ENCODE peak calls at places on chromosome 4, in seven cellular contexts. S is stomach, O is ovary, M is neuronal stem cell, F is mesenchymal stem cell, N is lung, G is H9. T is an unnamed sample. For H3K27me3, the result is how much of the 10 kb centered on the place peaks cover.

GRCh38 chr4:53221832-53222480 is 143.9 kb downstream of the SCFD2 start:
- DNase-seq in S (no peak), O (no peak), M (no peak), F (no peak), N (no peak), G (no peak), T (no peak)

GRCh38 chr4:7334521-7335275 is 100.0 kb downstream of the PSAPL1 start:
- DNase-seq in S (no peak), O (no peak), M (no peak), F (no peak), N (no peak), G (no peak), T (no peak)

GRCh38 chr4:149785686-149786431 is 29.8 kb downstream of the IQCM start:
- DNase-seq in S (no peak), O (no peak), M (no peak), F (no peak), N (no peak), G (peak), T (peak)

GRCh38 chr4:174358823-174359222 is 75.1 kb downstream of the CEP44 start:
- DNase-seq in S (no peak), O (no peak), M (no peak), F (peak), N (no peak), G (no peak), T (peak)

GRCh38 chr4:57943672-57944071 is 833.5 kb upstream of the IGFBP7 start:
- DNase-seq in S (no peak), O (no peak), M (no peak), F (no peak), N (no peak), G (no peak), T (no peak)

GRCh38 chr4:9785926-9786325 is 4.5 kb downstream of the DRD5 start:
- DNase-seq in S (no peak), O (no peak), M (no peak), F (no peak), N (no peak), G (no peak), T (no peak)

GRCh38 chr4:109877400-109877799 is 29.5 kb downstream of the LRIT3 start:
- DNase-seq in S (no peak), O (no peak), M (no peak), F (no peak), N (no peak), G (no peak), T (no peak)

GRCh38 chr4:35900608-35901243 is 343.6 kb downstream of the ARAP2 start:
- DNase-seq in S (no peak), O (no peak), M (no peak), F (no peak), N (no peak), G (no peak), T (no peak)

GRCh38 chr4:55184600-55185523 is 59.5 kb upstream of the KDR start:
- DNase-seq in S (peak), O (peak), M (no peak), F (peak), N (peak), G (peak), T (peak)

GRCh38 chr4:6281436-6282144 is 11.9 kb downstream of the WFS1 start:
- DNase-seq in S (no peak), O (no peak), M (no peak), F (no peak), N (no peak), G (no peak), T (no peak)

GRCh38 chr4:44869222-44869882 is 143.0 kb upstream of the GNPDA2 start:
- DNase-seq in S (no peak), O (no peak), M (no peak), F (no peak), N (no peak), G (no peak), T (no peak)

GRCh38 chr4:138320856-138321255 is 78.7 kb upstream of the SLC7A11 start:
- DNase-seq in S (no peak), O (no peak), M (no peak), F (no peak), N (no peak), G (no peak), T (no peak)

GRCh38 chr4:109559983-109560686 is at the start of gene MCUB:
- DNase-seq in S (peak), O (peak), M (peak), F (peak), N (peak), G (peak), T (peak)

GRCh38 chr4:122898370-122899150 is 23.8 kb downstream of the NUDT6 start:
- DNase-seq in S (no peak), O (no peak), M (no peak), F (peak), N (no peak), G (no peak), T (peak)

GRCh38 chr4:12389604-12390003 is 960.9 kb upstream of the HS3ST1 start:
- DNase-seq in S (no peak), O (no peak), M (no peak), F (no peak), N (no peak), G (no peak), T (no peak)

GRCh38 chr4:128844931-128845330 is 35.4 kb downstream of the JADE1 start:
- DNase-seq in S (peak), O (peak), M (no peak), F (no peak), N (no peak), G (no peak), T (no peak)

GRCh38 chr4:172147702-172148101 is 334.5 kb downstream of the GALNTL6 start:
- DNase-seq in S (no peak), O (no peak), M (no peak), F (no peak), N (no peak), G (no peak), T (no peak)

GRCh38 chr4:94758141-94758699 is 465 bp downstream of the BMPR1B start:
- DNase-seq in S (no peak), O (peak), M (peak), F (peak), N (peak), G (peak), T (peak)

GRCh38 chr4:4810365-4810764 is 49.1 kb upstream of the MSX1 start:
- DNase-seq in S (no peak), O (no peak), M (no peak), F (no peak), N (no peak), G (no peak), T (no peak)

GRCh38 chr4:48184891-48185290 is 50.8 kb upstream of the TXK start:
- DNase-seq in S (no peak), O (no peak), M (no peak), F (no peak), N (no peak), G (no peak), T (no peak)

GRCh38 chr4:154858166-154858565 is 77.1 kb downstream of the RBM46 start:
- DNase-seq in S (no peak), O (no peak), M (no peak), F (no peak), N (no peak), G (no peak), T (no peak)

GRCh38 chr4:102321260-102321991 is 23.9 kb downstream of the SLC39A8 start:
- DNase-seq in S (no peak), O (no peak), M (no peak), F (no peak), N (no peak), G (peak), T (no peak)

GRCh38 chr4:6939761-6940743 is 30.4 kb downstream of the TBC1D14 start:
- DNase-seq in S (no peak), O (no peak), M (no peak), F (no peak), N (no peak), G (no peak), T (no peak)

GRCh38 chr4:35465096-35465495 is 779.2 kb downstream of the ARAP2 start:
- DNase-seq in S (no peak), O (no peak), M (no peak), F (no peak), N (no peak), G (no peak), T (no peak)

GRCh38 chr4:6410664-6411063 is 61.8 kb downstream of the PPP2R2C start:
- DNase-seq in S (no peak), O (no peak), M (no peak), F (no peak), N (no peak), G (no peak), T (no peak)

GRCh38 chr4:138090145-138090917 is 151.8 kb downstream of the SLC7A11 start:
- DNase-seq in S (peak), O (peak), M (peak), F (peak), N (peak), G (peak), T (peak)

GRCh38 chr4:82394896-82395295 is 21.1 kb upstream of the HNRNPD start:
- DNase-seq in S (no peak), O (no peak), M (no peak), F (no peak), N (no peak), G (no peak), T (no peak)

GRCh38 chr4:120673696-120674095 is 248.8 kb downstream of the PRDM5 start:
- DNase-seq in S (no peak), O (no peak), M (no peak), F (no peak), N (no peak), G (no peak), T (no peak)

GRCh38 chr4:30929649-30930048 is 209.5 kb downstream of the PCDH7 start:
- DNase-seq in S (no peak), O (no peak), M (no peak), F (no peak), N (no peak), G (no peak), T (no peak)

GRCh38 chr4:38834570-38834969 is 22.0 kb downstream of the TLR6 start:
- DNase-seq in S (no peak), O (no peak), M (no peak), F (no peak), N (no peak), G (no peak), T (no peak)

GRCh38 chr4:38831653-38832052 is 25.0 kb downstream of the TLR6 start:
- DNase-seq in S (no peak), O (no peak), M (no peak), F (no peak), N (no peak), G (no peak), T (no peak)

GRCh38 chr4:38832624-38833528 is 23.7 kb downstream of the TLR6 start:
- DNase-seq in S (no peak), O (no peak), M (no peak), F (no peak), N (no peak), G (peak), T (no peak)

GRCh38 chr4:38832206-38832605 is 24.4 kb downstream of the TLR6 start:
- DNase-seq in S (no peak), O (no peak), M (no peak), F (no peak), N (no peak), G (no peak), T (no peak)

GRCh38 chr4:38829237-38829636 is 24.6 kb upstream of the TLR1 start:
- DNase-seq in S (no peak), O (no peak), M (no peak), F (no peak), N (no peak), G (no peak), T (no peak)
- H3K27me3 ChIP-seq in S (under half), O (under half), M (under half), F (under half), N (under half), G (under half), T (under half)

GRCh38 chr4:139972305-139972704 is 181.7 kb downstream of the MAML3 start:
- DNase-seq in S (no peak), O (no peak), M (no peak), F (no peak), N (no peak), G (no peak), T (no peak)

GRCh38 chr4:139973611-139974010 is 180.4 kb downstream of the MAML3 start:
- DNase-seq in S (no peak), O (no peak), M (no peak), F (no peak), N (no peak), G (no peak), T (no peak)

GRCh38 chr4:139973015-139973414 is 181.0 kb downstream of the MAML3 start:
- DNase-seq in S (no peak), O (no peak), M (no peak), F (no peak), N (no peak), G (no peak), T (no peak)

GRCh38 chr4:139968831-139969230 is 185.2 kb downstream of the MAML3 start:
- DNase-seq in S (no peak), O (no peak), M (no peak), F (no peak), N (no peak), G (no peak), T (no peak)

DNA sequence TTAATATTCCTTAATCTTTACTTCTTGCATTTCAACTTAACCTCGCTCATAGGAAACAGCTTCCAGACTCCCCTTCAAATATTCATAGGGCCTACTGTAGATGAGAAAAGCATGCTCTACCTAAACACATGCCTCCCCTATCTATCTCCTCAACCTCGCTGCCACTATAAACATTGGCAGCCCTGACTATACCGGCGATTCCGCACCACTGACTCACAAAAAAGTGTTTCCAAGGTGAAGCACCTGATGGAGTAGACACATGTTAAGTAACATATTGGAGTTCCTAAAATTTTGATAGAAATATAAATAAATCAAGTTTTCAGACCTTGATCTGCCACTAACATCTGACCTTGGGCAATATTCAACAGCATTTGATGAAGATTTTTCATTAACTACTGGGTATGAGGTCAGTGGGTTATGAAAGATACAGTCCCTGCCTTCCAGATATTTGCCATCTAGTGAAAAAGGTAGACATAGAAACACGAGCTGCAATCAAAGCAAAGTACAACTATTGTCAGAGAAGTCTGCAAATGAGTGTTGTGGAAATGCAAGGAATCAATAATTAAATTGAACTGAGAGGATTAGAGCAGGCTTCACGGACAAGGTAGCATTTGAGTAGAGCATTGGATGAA is 184.2 kb downstream of the MAML3 start:
- DNase-seq in S (no peak), O (no peak), M (no peak), F (no peak), N (no peak), G (no peak), T (no peak)
- H3K27me3 ChIP-seq in S (under half), O (under half), M (under half), F (under half), N (under half), G (under half), T (under half)

GRCh38 chr4:996030-996993 is 3.1 kb upstream of the SLC26A1 start:
- DNase-seq in S (no peak), O (no peak), M (no peak), F (no peak), N (no peak), G (no peak), T (no peak)
- H3K27me3 ChIP-seq in S (under half), O (under half), M (half or more), F (under half), N (under half), G (under half), T (under half)

GRCh38 chr4:15294832-15295231 is 133.0 kb upstream of the C1QTNF7 start:
- DNase-seq in S (no peak), O (no peak), M (no peak), F (no peak), N (no peak), G (no peak), T (no peak)
- H3K27me3 ChIP-seq in S (under half), O (under half), M (under half), F (under half), N (under half), G (under half), T (under half)

DNA sequence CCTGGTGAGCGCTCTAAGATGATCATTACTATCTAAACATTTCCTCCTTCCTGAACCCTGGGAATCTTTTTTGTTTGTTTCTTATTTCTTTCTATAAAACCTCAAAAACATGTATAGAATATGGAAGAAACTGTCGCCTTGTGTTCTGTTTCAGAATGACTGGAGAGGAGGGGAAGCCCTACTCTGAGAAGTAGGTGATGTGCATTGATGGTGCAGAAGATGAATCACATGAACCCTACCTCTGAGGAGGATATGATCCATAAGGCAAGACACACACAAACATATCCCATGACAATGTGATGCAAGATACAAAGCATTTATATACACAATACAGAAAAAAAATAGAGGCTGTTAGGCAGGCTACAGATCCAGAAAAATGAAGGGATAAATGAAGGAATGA is 219.9 kb upstream of the GYPA start:
- DNase-seq in S (no peak), O (no peak), M (no peak), F (no peak), N (no peak), G (no peak), T (no peak)
- H3K27me3 ChIP-seq in S (under half), O (under half), M (under half), F (half or more), N (under half), G (under half), T (under half)

GRCh38 chr4:8765084-8765483 is 106.6 kb downstream of the HMX1 start:
- DNase-seq in S (no peak), O (no peak), M (no peak), F (no peak), N (no peak), G (no peak), T (no peak)
- H3K27me3 ChIP-seq in S (under half), O (under half), M (under half), F (under half), N (under half), G (under half), T (under half)

DNA sequence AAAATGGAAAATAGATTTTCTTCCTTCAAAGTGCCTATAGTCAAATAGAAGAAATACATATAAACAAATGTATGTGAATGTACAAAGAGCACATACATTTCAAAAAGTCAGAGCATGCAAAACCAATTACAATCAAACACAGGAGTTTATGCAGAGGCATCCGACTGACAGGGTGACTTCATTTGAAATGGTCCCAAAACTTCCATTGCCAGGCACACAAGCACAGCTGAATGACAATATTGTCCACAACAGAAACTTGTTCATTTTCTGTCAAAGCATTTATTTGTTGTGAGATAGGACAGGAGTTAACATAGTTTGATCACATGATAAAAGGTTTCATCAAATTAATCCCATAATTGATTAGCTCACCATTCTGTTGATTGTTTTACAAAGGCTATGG is 96.4 kb upstream of the TTC29 start:
- DNase-seq in S (no peak), O (no peak), M (no peak), F (no peak), N (no peak), G (no peak), T (no peak)
- H3K27me3 ChIP-seq in S (under half), O (under half), M (under half), F (under half), N (under half), G (under half), T (under half)

GRCh38 chr4:41257257-41257900 is 651 bp downstream of the UCHL1 start:
- DNase-seq in S (peak), O (peak), M (peak), F (peak), N (peak), G (peak), T (peak)

GRCh38 chr4:41256131-41256739 is 493 bp upstream of the UCHL1 start:
- DNase-seq in S (no peak), O (no peak), M (peak), F (peak), N (no peak), G (no peak), T (no peak)

GRCh38 chr4:41257901-41258300 is 1.2 kb downstream of the UCHL1 start:
- DNase-seq in S (no peak), O (no peak), M (no peak), F (peak), N (no peak), G (no peak), T (no peak)

GRCh38 chr4:41258783-41259182 is 2.1 kb downstream of the UCHL1 start:
- DNase-seq in S (no peak), O (peak), M (no peak), F (peak), N (no peak), G (peak), T (peak)

DNA sequence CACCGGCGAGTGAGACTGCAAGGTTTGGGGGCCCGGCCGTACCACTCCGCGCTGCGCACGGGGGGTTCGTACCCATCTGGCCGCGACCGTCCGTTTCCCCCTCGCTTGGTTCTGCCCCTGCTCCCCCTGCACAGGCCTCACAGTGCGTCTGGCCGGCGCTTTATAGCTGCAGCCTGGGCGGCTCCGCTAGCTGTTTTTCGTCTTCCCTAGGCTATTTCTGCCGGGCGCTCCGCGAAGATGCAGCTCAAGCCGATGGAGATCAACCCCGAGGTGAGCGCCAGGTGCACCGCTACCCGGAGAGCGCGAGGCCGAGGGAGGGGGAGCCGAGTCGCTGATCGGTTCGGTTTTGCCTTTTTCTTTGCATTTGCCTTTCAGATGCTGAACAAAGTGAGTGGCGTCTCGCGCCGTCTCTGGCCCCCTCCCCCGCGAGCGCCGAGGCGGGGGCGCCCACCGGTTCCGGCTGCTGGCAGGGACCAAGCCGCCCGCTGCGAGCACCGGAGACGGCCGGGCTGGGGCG is at the start of gene UCHL1:
- DNase-seq in S (peak), O (peak), M (peak), F (peak), N (no peak), G (peak), T (peak)
- H3K27me3 ChIP-seq in S (under half), O (under half), M (under half), F (under half), N (under half), G (under half), T (under half)

GRCh38 chr4:84492737-84493091 is 6.4 kb downstream of the NKX6-1 start:
- DNase-seq in S (no peak), O (no peak), M (no peak), F (no peak), N (no peak), G (no peak), T (no peak)

GRCh38 chr4:84493092-84493850 is 5.8 kb downstream of the NKX6-1 start:
- DNase-seq in S (no peak), O (no peak), M (no peak), F (peak), N (no peak), G (peak), T (no peak)

GRCh38 chr4:84491420-84491819 is 7.7 kb downstream of the NKX6-1 start:
- DNase-seq in S (no peak), O (no peak), M (no peak), F (no peak), N (no peak), G (no peak), T (no peak)

GRCh38 chr4:84490663-84491062 is 8.4 kb downstream of the NKX6-1 start:
- DNase-seq in S (no peak), O (no peak), M (no peak), F (no peak), N (no peak), G (no peak), T (no peak)

GRCh38 chr4:84492290-84492689 is 6.8 kb downstream of the NKX6-1 start:
- DNase-seq in S (no peak), O (no peak), M (no peak), F (no peak), N (no peak), G (peak), T (no peak)
- H3K27me3 ChIP-seq in S (half or more), O (under half), M (half or more), F (half or more), N (under half), G (half or more), T (under half)